ENCODE peak calls at places on chromosomes 11 and 22, in five cellular contexts. S is body of pancreas, M is heart right ventricle, V is SJSA1, D is prostate gland. J is an unnamed sample.

GRCh38 chr11:100756556-100756955 is 69.5 kb downstream of the ARHGAP42 start:
- DNase-seq in S (no peak), M (no peak), D (no peak), V (no peak), J (no peak)

GRCh38 chr11:128496684-128497056 is 90.7 kb downstream of the ETS1 start:
- DNase-seq in M (no peak), S (no peak), V (no peak), D (no peak), J (no peak)

GRCh38 chr11:6472934-6473333 is 807 bp downstream of the TRIM3 start:
- DNase-seq in D (no peak), M (no peak), S (no peak), V (no peak), J (no peak)

GRCh38 chr11:13759050-13759449 is 90.6 kb downstream of the FAR1 start:
- DNase-seq in V (no peak), M (no peak), D (no peak), S (no peak), J (no peak)

GRCh38 chr11:58913685-58914084 is 25.6 kb upstream of the GLYATL1 start:
- DNase-seq in D (no peak), M (no peak), S (no peak), V (no peak), J (no peak)

GRCh38 chr22:23565942-23566715 is 14.0 kb downstream of the IGLL1 start:
- DNase-seq in V (no peak), D (no peak), S (peak; percentile 10), M (peak; percentile 17), J (no peak)

GRCh38 chr11:76579752-76580151 is 90.8 kb downstream of the LRRC32 start:
- DNase-seq in V (no peak), S (no peak), D (no peak), M (no peak), J (no peak)

GRCh38 chr11:103528596-103528995 is 419.4 kb downstream of the DYNC2H1 start:
- DNase-seq in M (no peak), D (no peak), V (no peak), S (no peak), J (no peak)

GRCh38 chr22:25996669-25997068 is 172.6 kb upstream of the SEZ6L start:
- DNase-seq in S (no peak), D (no peak), M (no peak), V (no peak), J (no peak)

GRCh38 chr11:47587733-47588326 is 1.4 kb downstream of the FAM180B start:
- DNase-seq in S (peak; percentile 64), M (peak; percentile 48), V (no peak), D (no peak), J (peak; percentile 70)

GRCh38 chr22:40026641-40027040 is 31.9 kb downstream of the FAM83F start:
- DNase-seq in V (no peak), S (no peak), M (no peak), D (no peak), J (no peak)

DNA sequence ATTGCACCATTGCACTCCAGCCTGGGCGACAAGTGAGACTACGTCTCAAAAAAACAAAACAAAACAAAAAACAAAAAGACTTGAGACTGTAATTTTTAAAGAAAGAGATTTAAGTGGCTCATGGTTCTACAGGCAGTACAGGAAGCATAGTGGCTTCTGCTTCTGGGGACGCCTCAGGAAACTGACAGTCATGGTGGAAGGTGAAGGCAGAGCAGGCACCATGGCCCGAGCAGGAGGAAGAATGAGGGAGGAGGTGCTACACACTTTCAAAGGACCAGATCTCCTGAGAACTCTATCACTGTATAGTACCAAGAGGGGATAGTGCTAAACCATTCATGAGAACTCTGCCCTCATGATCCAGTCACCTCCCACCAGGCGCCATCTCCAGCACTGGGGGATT is 52.0 kb downstream of the CBL start:
- DNase-seq in M (no peak), S (no peak), D (no peak), V (no peak), J (no peak)
- H3K4me3 ChIP-seq in M (no peak overlapping the region), S (no peak overlapping the region), D (no peak overlapping the region), V (no peak overlapping the region), J (no peak overlapping the region)

GRCh38 chr11:62129610-62130497 is 6.0 kb downstream of the INCENP start:
- DNase-seq in V (peak; percentile 44), D (no peak), M (no peak), S (no peak), J (no peak)
- H3K36me3 ChIP-seq in V (peaks cover 93% of the 10 kb centered on the region), D (no peaks in the 10 kb centered on the region), M (peaks cover 29% of the 10 kb centered on the region), S (peaks cover 12% of the 10 kb centered on the region), J (peaks cover 9% of the 10 kb centered on the region)

GRCh38 chr11:35418847-35419712 is at the start of gene SLC1A2:
- DNase-seq in V (no peak), D (no peak), M (peak; percentile 25), S (no peak), J (peak; percentile 87)

GRCh38 chr11:35424157-35424945 is 5.0 kb upstream of the SLC1A2 start:
- DNase-seq in D (no peak), S (no peak), M (no peak), V (no peak), J (no peak)

GRCh38 chr11:35418282-35418846 is 994 bp downstream of the SLC1A2 start:
- DNase-seq in S (no peak), D (no peak), V (no peak), M (no peak), J (peak; percentile 45)

GRCh38 chr11:35419713-35420333 is 465 bp upstream of the SLC1A2 start:
- DNase-seq in V (no peak), M (peak; percentile 27), D (no peak), S (no peak), J (no peak)

DNA sequence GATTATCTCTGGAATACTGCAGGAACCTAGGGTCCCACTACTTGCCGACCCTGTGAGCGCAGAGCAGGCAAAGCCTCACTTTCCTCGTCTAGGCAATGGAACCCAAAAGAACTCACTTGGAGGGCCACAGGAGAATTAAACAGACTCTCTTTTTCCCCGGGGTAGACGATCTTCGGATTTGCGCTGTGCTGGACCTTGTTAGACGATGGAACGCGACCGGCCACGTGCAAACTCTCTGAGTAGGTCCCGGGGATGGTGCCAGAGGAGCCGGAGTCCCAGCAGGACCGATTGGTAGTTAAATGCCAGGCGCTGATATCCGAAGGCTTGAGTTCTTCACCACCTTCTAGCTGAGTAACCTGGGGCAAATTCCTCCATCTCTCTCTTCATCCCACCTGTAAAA is 1.0 kb upstream of the SLC1A2 start:
- DNase-seq in S (no peak), M (peak; percentile 15), D (no peak), V (no peak), J (no peak)
- H3K4me3 ChIP-seq in S (no peak overlapping the region), M (peak overlapping the region; percentile 54), D (peak overlapping the region; percentile 37), V (no peak overlapping the region), J (peak overlapping the region; percentile 53)

GRCh38 chr11:72702096-72702495 is 27.9 kb upstream of the PDE2A start:
- DNase-seq in V (no peak), S (no peak), D (no peak), M (no peak), J (no peak)
- H3K36me3 ChIP-seq in V (no peaks in the 10 kb centered on the region), S (peaks cover 36% of the 10 kb centered on the region), D (peaks cover 7% of the 10 kb centered on the region), M (peaks cover 89% of the 10 kb centered on the region), J (peaks cover 100% of the 10 kb centered on the region)

DNA sequence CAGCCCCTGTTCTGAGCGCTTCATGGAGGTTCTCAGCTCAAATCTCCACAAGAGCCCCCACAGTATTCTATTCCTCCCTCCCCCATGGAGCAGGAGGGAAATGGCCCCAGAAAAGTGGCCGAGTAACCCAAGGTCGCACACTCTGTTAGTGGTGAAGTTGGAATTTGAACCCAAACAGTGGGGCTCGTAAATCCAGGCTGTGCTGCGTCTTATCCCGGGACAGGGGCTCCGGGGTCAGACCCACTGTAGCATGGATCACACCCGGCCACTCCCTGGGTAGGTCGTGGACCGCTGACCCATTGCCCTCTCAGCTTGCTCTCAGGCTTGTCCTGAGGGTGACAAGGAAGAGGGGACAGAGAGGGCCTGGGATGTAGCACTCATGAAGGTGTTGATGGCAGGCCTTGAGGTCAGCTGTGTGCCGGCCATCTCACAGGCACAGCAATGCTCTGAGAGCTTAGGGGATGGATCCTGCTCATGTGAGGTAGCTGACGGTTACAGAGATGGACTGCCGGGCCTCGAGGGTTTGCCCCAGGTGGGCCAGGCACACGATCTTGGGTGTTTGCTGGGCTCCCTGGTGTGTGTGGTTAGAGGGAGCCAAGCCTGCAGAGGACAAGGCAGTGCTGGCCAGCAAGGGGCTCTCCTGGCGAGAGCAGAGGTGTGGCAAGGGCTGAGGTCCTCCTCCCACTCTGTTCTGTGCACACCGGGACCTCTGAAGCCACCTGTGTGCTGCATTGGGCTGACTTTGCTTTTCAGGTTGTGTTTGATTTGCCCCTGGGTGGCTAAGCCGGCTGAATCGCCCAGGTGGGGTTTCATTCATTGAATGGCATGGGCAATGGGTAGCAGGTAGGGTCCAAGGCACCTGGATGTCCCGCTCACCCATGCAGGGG is 2.3 kb upstream of the FGF19 start:
- DNase-seq in D (no peak), M (no peak), S (no peak), V (peak; percentile 57), J (no peak)
- H3K4me3 ChIP-seq in D (no peak overlapping the region), M (no peak overlapping the region), S (no peak overlapping the region), V (no peak overlapping the region), J (no peak overlapping the region)

GRCh38 chr11:61800331-61801281 is 7.9 kb downstream of the FEN1 start:
- DNase-seq in V (no peak), M (no peak), S (no peak), D (no peak), J (no peak)
- H3K36me3 ChIP-seq in V (peaks cover 96% of the 10 kb centered on the region), M (peaks cover 50% of the 10 kb centered on the region), S (peaks cover 5% of the 10 kb centered on the region), D (no peaks in the 10 kb centered on the region), J (peaks cover 4% of the 10 kb centered on the region)